ENCODE peak calls at places on chromosomes 4 and X, in six cellular contexts. R is K562; S is stimulated activated CD4-positive, alpha-beta T cell treated with anti-CD3 and anti-CD28 coated beads, Interleukin-12 subunit alpha, Interleukin-12 subunit beta, amount 100 ng/mL, for 4 hours; I is left lung; Y is stomach; D is A673. V is an unnamed sample.

GRCh38 chrX:123424546-123424945 is 240.5 kb downstream of the GRIA3 start:
- DNase-seq in Y (no peak), R (no peak), D (no peak), I (no peak), S (no peak), V (no peak)

GRCh38 chr4:75880278-75880677 is 22.0 kb downstream of the PPEF2 start:
- DNase-seq in Y (no peak), I (no peak), R (no peak), D (no peak), S (no peak), V (no peak)

GRCh38 chr4:76147454-76148141 is 599 bp downstream of the NUP54 start:
- DNase-seq in I (peak; percentile 87), R (peak; percentile 92), D (peak; percentile 94), Y (peak; percentile 46), S (peak; percentile 21), V (peak; percentile 57)

GRCh38 chr4:8940792-8941491 is 69.3 kb upstream of the HMX1 start:
- DNase-seq in S (no peak), I (no peak), Y (no peak), D (no peak), R (peak; percentile 31), V (no peak)

GRCh38 chrX:154374361-154375155 is at the start of gene FLNA:
- DNase-seq in R (peak; percentile 12), S (peak; percentile 32), D (no peak), Y (peak; percentile 53), I (peak; percentile 87), V (no peak)

GRCh38 chr4:118557298-118557851 is 127.8 kb upstream of the METTL14 start:
- DNase-seq in D (peak; percentile 41), S (no peak), R (no peak), Y (no peak), I (no peak), V (peak; percentile 4)

GRCh38 chr4:10122236-10122932 is 5.8 kb upstream of the WDR1 start:
- DNase-seq in D (no peak), R (no peak), Y (no peak), I (no peak), S (no peak), V (no peak)

GRCh38 chrX:68940601-68941000 is 111.8 kb downstream of the EFNB1 start:
- DNase-seq in Y (no peak), I (no peak), D (no peak), S (no peak), R (peak; percentile 1), V (no peak)

GRCh38 chr4:36224969-36225903 is 19.1 kb downstream of the ARAP2 start:
- DNase-seq in R (no peak), D (no peak), I (no peak), Y (no peak), S (no peak), V (no peak)

GRCh38 chr4:7429601-7430078 is 5.1 kb downstream of the PSAPL1 start:
- DNase-seq in R (no peak), I (peak; percentile 54), Y (peak; percentile 17), S (no peak), D (no peak), V (no peak)

GRCh38 chrX:71640002-71640401 is 21.7 kb upstream of the CXCR3 start:
- DNase-seq in S (no peak), R (no peak), D (no peak), Y (no peak), I (no peak), V (no peak)

V was measured in SHP77 treated with DMSO at 0.1 percent for 48 hours.